ENCODE peak calls at places on chromosomes 11 and 22, in six cellular contexts. One of them, this sample, is unnamed. For H3K4me1, the result is how much of the 10 kb centered on the place peaks cover.

GRCh38 chr11:76766521-76766920 is 16.6 kb upstream of the TSKU start:
- DNase-seq in stomach: no peak
- DNase-seq in IMR-90: no peak
- DNase-seq in mucosa of descending colon: no peak
- DNase-seq in mesendoderm: no peak
- DNase-seq in CD8-positive, alpha-beta T cell: no peak
- DNase-seq in this sample: no peak

GRCh38 chr11:57116654-57117053 is 65.1 kb upstream of the LRRC55 start:
- DNase-seq in mucosa of descending colon: peak
- DNase-seq in CD8-positive, alpha-beta T cell: no peak
- DNase-seq in IMR-90: peak
- DNase-seq in stomach: peak
- DNase-seq in mesendoderm: peak
- DNase-seq in this sample: no peak

GRCh38 chr22:25780673-25781072 is 38.7 kb downstream of the MYO18B start:
- DNase-seq in stomach: no peak
- DNase-seq in mesendoderm: no peak
- DNase-seq in mucosa of descending colon: no peak
- DNase-seq in CD8-positive, alpha-beta T cell: no peak
- DNase-seq in IMR-90: no peak
- DNase-seq in this sample: no peak

GRCh38 chr11:77522215-77522614 is 48.3 kb upstream of the PAK1 start:
- DNase-seq in CD8-positive, alpha-beta T cell: no peak
- DNase-seq in IMR-90: peak
- DNase-seq in mesendoderm: peak
- DNase-seq in stomach: no peak
- DNase-seq in mucosa of descending colon: no peak
- DNase-seq in this sample: no peak

GRCh38 chr11:11316651-11317050 is 36.4 kb downstream of the CSNK2A3 start:
- DNase-seq in CD8-positive, alpha-beta T cell: no peak
- DNase-seq in stomach: no peak
- DNase-seq in IMR-90: no peak
- DNase-seq in mucosa of descending colon: no peak
- DNase-seq in mesendoderm: no peak
- DNase-seq in this sample: no peak

GRCh38 chr11:83156150-83156995 is 558 bp upstream of the PCF11 start:
- DNase-seq in mesendoderm: peak
- DNase-seq in stomach: peak
- DNase-seq in IMR-90: peak
- DNase-seq in CD8-positive, alpha-beta T cell: peak
- DNase-seq in mucosa of descending colon: no peak
- DNase-seq in this sample: peak

GRCh38 chr22:27877501-27877900 is 41.6 kb downstream of the PITPNB start:
- DNase-seq in CD8-positive, alpha-beta T cell: no peak
- DNase-seq in stomach: no peak
- DNase-seq in IMR-90: no peak
- DNase-seq in mucosa of descending colon: no peak
- DNase-seq in mesendoderm: no peak
- DNase-seq in this sample: no peak

GRCh38 chr11:102990145-102990544 is 34.6 kb upstream of the MMP13 start:
- DNase-seq in IMR-90: peak
- DNase-seq in mucosa of descending colon: no peak
- DNase-seq in stomach: no peak
- DNase-seq in mesendoderm: no peak
- DNase-seq in CD8-positive, alpha-beta T cell: no peak
- DNase-seq in this sample: no peak

GRCh38 chr11:100791873-100792272 is 104.8 kb downstream of the ARHGAP42 start:
- DNase-seq in CD8-positive, alpha-beta T cell: no peak
- DNase-seq in mesendoderm: peak
- DNase-seq in IMR-90: peak
- DNase-seq in stomach: no peak
- DNase-seq in mucosa of descending colon: no peak
- DNase-seq in this sample: no peak

GRCh38 chr22:50376064-50376747 is 33.1 kb downstream of the PPP6R2 start:
- DNase-seq in IMR-90: no peak
- DNase-seq in CD8-positive, alpha-beta T cell: no peak
- DNase-seq in mucosa of descending colon: no peak
- DNase-seq in mesendoderm: no peak
- DNase-seq in stomach: no peak
- DNase-seq in this sample: no peak

GRCh38 chr11:45993438-45994064 is 71.1 kb downstream of the LARGE2 start:
- DNase-seq in CD8-positive, alpha-beta T cell: no peak
- DNase-seq in stomach: no peak
- DNase-seq in mucosa of descending colon: no peak
- DNase-seq in IMR-90: no peak
- DNase-seq in mesendoderm: no peak
- DNase-seq in this sample: no peak

DNA sequence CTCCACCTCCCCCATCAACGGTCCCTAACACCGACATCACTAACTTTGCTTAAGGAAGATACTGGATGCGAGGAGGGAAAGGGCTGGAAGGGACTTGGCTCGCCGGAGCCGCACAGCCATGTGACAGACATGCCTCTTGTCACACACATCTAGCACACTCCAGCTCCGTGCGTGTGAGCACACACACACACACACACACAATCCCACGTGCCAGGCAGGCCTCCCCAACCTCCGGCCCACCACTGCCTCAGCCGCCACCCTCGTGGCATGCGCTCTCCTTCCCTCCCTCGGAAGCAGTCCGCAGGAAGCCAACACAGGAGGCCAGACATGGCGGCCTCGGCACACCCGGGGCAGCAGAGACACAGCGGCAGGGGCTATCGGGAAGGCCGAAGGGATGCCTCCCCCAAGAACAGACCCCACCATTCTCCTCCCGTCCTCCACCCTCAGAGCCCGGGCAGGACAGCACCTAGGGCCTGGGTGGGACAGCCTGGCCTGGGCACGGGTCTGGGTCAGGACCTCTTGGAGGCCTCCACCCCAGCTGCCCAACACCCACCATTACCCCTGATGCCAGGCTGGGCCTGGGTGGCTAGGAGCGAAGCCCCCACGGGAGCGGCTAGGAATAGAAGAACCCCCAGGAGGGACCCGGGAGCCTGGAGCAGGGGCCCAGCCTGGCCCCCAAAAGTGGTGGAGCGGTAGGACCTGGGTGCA is 1.0 kb downstream of the MFNG start:
- DNase-seq in CD8-positive, alpha-beta T cell: peak
- DNase-seq in IMR-90: no peak
- DNase-seq in mucosa of descending colon: peak
- DNase-seq in mesendoderm: no peak
- DNase-seq in stomach: no peak
- DNase-seq in this sample: no peak
- H3K4me3 ChIP-seq in CD8-positive, alpha-beta T cell: peak
- H3K4me3 ChIP-seq in IMR-90: no peak
- H3K4me3 ChIP-seq in mucosa of descending colon: peak
- H3K4me3 ChIP-seq in mesendoderm: no peak
- H3K4me3 ChIP-seq in stomach: peak
- H3K4me3 ChIP-seq in this sample: peak

GRCh38 chr22:44026066-44026629 is 2.0 kb downstream of the PARVB start:
- DNase-seq in CD8-positive, alpha-beta T cell: no peak
- DNase-seq in mesendoderm: no peak
- DNase-seq in stomach: no peak
- DNase-seq in mucosa of descending colon: no peak
- DNase-seq in IMR-90: no peak
- DNase-seq in this sample: no peak
- H3K4me1 ChIP-seq in CD8-positive, alpha-beta T cell: under half
- H3K4me1 ChIP-seq in mesendoderm: under half
- H3K4me1 ChIP-seq in stomach: under half
- H3K4me1 ChIP-seq in mucosa of descending colon: under half
- H3K4me1 ChIP-seq in IMR-90: under half
- H3K4me1 ChIP-seq in this sample: under half

DNA sequence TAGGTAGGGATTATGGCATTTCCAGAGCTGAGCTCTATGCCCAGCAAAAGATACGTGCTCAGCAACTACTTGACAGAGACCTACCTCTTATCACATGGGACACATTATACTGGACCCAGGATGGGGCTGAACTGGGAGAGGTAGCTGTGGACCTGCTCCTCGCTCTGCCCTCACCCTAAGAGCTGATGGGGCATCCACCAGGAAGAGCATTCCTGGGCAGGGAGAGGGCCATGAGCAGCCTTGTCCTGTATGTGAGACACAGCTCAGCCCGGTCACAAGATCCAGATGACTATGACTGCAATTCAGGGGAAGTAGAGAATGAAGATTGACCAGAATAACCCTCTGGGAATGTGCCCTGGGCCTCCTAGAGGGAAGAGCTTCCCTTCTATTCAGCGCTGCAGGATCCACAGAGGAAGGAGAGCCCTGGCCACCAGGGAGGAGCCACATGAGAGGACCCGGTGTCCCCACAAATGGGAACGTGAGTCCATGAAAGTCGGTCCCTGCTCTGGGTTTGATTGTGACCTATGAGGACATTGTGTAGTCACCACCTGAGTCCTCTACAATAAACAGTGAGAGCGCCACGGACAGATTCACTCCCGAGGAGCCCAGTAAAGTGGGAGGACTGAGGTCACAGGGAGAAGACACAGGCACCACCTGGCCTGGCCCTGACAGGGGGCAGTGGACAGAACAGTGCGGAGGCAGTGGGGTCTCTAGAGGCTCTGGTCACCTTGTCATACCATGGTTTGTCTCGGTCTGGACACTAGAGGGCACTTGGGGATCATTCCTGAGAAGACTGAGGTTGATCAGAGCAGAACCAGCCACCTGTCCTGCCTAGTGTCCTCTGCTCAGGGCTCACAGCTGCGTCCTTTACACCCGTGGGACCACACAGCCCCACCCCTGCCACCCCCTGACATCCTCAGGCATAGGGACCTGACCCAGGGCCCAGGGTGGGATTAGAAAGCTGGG is 99.5 kb downstream of the ZNF280B start:
- DNase-seq in stomach: no peak
- DNase-seq in CD8-positive, alpha-beta T cell: no peak
- DNase-seq in mesendoderm: peak
- DNase-seq in mucosa of descending colon: no peak
- DNase-seq in IMR-90: peak
- DNase-seq in this sample: no peak
- H3K4me3 ChIP-seq in stomach: no peak
- H3K4me3 ChIP-seq in CD8-positive, alpha-beta T cell: no peak
- H3K4me3 ChIP-seq in mesendoderm: no peak
- H3K4me3 ChIP-seq in mucosa of descending colon: no peak
- H3K4me3 ChIP-seq in IMR-90: no peak
- H3K4me3 ChIP-seq in this sample: no peak

GRCh38 chr22:35544810-35545209 is 4.2 kb downstream of the RASD2 start:
- DNase-seq in CD8-positive, alpha-beta T cell: no peak
- DNase-seq in IMR-90: no peak
- DNase-seq in stomach: no peak
- DNase-seq in mesendoderm: no peak
- DNase-seq in mucosa of descending colon: no peak
- DNase-seq in this sample: no peak

GRCh38 chr22:35547993-35548761 is 7.5 kb downstream of the RASD2 start:
- DNase-seq in stomach: no peak
- DNase-seq in mucosa of descending colon: no peak
- DNase-seq in mesendoderm: peak
- DNase-seq in IMR-90: no peak
- DNase-seq in CD8-positive, alpha-beta T cell: no peak
- DNase-seq in this sample: no peak

GRCh38 chr22:35548762-35549106 is 8.1 kb downstream of the RASD2 start:
- DNase-seq in stomach: no peak
- DNase-seq in mucosa of descending colon: no peak
- DNase-seq in IMR-90: no peak
- DNase-seq in mesendoderm: no peak
- DNase-seq in CD8-positive, alpha-beta T cell: no peak
- DNase-seq in this sample: no peak

GRCh38 chr22:35549338-35549737 is 8.7 kb downstream of the RASD2 start:
- DNase-seq in IMR-90: no peak
- DNase-seq in mesendoderm: no peak
- DNase-seq in mucosa of descending colon: no peak
- DNase-seq in stomach: no peak
- DNase-seq in CD8-positive, alpha-beta T cell: no peak
- DNase-seq in this sample: no peak

DNA sequence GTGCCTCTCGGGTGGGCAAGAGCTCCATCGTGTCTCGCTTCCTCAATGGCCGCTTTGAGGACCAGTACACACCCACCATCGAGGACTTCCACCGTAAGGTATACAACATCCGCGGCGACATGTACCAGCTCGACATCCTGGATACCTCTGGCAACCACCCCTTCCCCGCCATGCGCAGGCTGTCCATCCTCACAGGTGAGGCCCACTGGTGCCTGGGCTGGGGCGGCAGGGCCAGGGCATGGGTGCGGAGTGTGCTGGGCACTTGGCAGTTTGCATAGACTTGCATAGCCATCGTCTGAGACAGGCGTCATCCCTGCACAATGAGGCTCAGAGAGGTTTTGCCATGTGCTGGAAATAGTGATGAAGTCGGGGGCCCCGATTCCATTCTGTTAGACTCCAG is 6.3 kb downstream of the RASD2 start:
- DNase-seq in CD8-positive, alpha-beta T cell: no peak
- DNase-seq in IMR-90: no peak
- DNase-seq in mucosa of descending colon: no peak
- DNase-seq in stomach: no peak
- DNase-seq in mesendoderm: no peak
- DNase-seq in this sample: no peak
- H3K4me1 ChIP-seq in CD8-positive, alpha-beta T cell: under half
- H3K4me1 ChIP-seq in IMR-90: under half
- H3K4me1 ChIP-seq in mucosa of descending colon: under half
- H3K4me1 ChIP-seq in stomach: under half
- H3K4me1 ChIP-seq in mesendoderm: under half
- H3K4me1 ChIP-seq in this sample: under half

GRCh38 chr11:129319751-129320150 is 55.9 kb upstream of the BARX2 start:
- DNase-seq in stomach: no peak
- DNase-seq in mucosa of descending colon: no peak
- DNase-seq in CD8-positive, alpha-beta T cell: no peak
- DNase-seq in mesendoderm: no peak
- DNase-seq in IMR-90: no peak
- DNase-seq in this sample: no peak
- H3K4me3 ChIP-seq in stomach: no peak
- H3K4me3 ChIP-seq in mucosa of descending colon: no peak
- H3K4me3 ChIP-seq in CD8-positive, alpha-beta T cell: no peak
- H3K4me3 ChIP-seq in mesendoderm: no peak
- H3K4me3 ChIP-seq in IMR-90: no peak
- H3K4me3 ChIP-seq in this sample: no peak

DNA sequence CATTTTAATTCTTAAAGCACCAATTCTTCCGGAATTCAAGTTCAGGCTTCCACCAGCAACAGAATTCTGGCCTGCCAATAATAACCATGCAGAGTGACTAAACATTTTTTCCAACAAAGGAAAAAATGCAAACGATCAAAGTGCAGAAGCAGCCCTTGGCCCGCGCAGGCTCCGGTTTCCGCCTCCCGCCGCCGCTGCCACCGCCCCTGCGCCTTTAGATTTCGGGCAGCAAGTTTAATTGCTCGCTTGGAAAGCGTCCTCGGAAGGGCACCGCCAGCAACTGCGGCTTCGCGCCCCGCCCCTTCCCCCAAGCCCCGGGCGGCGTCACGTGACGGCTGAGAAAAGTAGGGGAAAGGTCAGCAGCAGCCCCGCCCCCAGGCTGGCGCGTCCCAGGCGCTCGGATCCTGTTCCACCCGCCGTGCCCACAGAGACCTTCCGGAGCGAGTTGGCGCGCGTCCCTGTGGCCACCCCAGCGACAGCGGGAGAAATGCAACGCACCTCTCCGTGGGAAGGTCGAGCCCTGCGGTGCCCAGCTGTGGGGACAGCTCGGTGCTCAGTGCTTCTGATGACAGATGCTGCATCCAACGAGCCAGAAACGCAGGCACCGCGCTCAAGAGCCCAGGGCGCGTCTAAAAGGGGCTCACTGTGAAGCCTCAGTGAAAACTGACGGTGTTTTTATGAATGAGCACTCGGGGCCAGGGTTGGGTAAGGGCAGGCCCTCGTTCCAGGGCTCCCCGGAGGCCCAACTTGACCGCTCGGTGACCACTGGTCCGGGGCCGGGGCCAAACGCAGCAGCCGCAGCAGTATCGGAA is 2.5 kb downstream of the CPT1A start:
- DNase-seq in CD8-positive, alpha-beta T cell: peak
- DNase-seq in mesendoderm: peak
- DNase-seq in IMR-90: peak
- DNase-seq in mucosa of descending colon: peak
- DNase-seq in stomach: peak
- DNase-seq in this sample: peak
- H3K4me1 ChIP-seq in CD8-positive, alpha-beta T cell: half or more
- H3K4me1 ChIP-seq in mesendoderm: under half
- H3K4me1 ChIP-seq in IMR-90: under half
- H3K4me1 ChIP-seq in mucosa of descending colon: half or more
- H3K4me1 ChIP-seq in stomach: half or more
- H3K4me1 ChIP-seq in this sample: under half

This sample was measured in naive thymus-derived CD4-positive, alpha-beta T cell.